ENCODE peak calls at places on chromosomes 12 and 14, in ten cellular contexts. L is stomach, P is H1, S is sigmoid colon, T is transverse colon, J is GM12878, K is ovary, H is suprapubic skin, V is K562, B is HepG2. R is an unnamed sample. For H3K27me3, the result is how much of the 10 kb centered on the place peaks cover.

GRCh38 chr14:38867561-38868150 is 235.4 kb downstream of the SEC23A start:
- DNase-seq in L (peak), P (peak), S (peak), T (peak), J (no peak), K (peak), H (peak), V (peak), B (peak), R (peak)

GRCh38 chr12:10612954-10613333 is 465 bp downstream of the MAGOHB start:
- DNase-seq in L (no peak), P (no peak), S (no peak), T (no peak), J (no peak), K (no peak), H (no peak), V (peak), B (no peak), R (no peak)

GRCh38 chr12:2759733-2760132 is 35.0 kb upstream of the FKBP4 start:
- DNase-seq in L (no peak), P (no peak), S (no peak), T (no peak), J (no peak), K (no peak), H (no peak), V (no peak), B (no peak), R (no peak)

GRCh38 chr12:69401940-69402339 is 42.4 kb downstream of the YEATS4 start:
- DNase-seq in L (no peak), P (no peak), S (no peak), T (no peak), J (no peak), K (no peak), H (no peak), V (no peak), B (no peak), R (no peak)

GRCh38 chr12:1846421-1847405 is 26.3 kb downstream of the LRTM2 start:
- DNase-seq in L (no peak), P (no peak), S (peak), T (peak), J (no peak), K (no peak), H (no peak), V (no peak), B (no peak), R (no peak)

GRCh38 chr12:56574210-56574609 is 52.6 kb downstream of the RBMS2 start:
- DNase-seq in L (no peak), P (no peak), S (no peak), T (no peak), J (no peak), K (no peak), H (no peak), V (no peak), B (no peak), R (no peak)

GRCh38 chr12:9932270-9932669 is at the start of gene CLEC2A:
- DNase-seq in L (no peak), P (no peak), S (no peak), T (no peak), J (no peak), K (no peak), H (no peak), V (no peak), B (no peak), R (no peak)

GRCh38 chr14:68088463-68088862 is 268.9 kb downstream of the RAD51B start:
- DNase-seq in L (no peak), P (no peak), S (peak), T (no peak), J (no peak), K (peak), H (no peak), V (no peak), B (no peak), R (no peak)

GRCh38 chr14:22837059-22837749 is 819 bp downstream of the MMP14 start:
- DNase-seq in L (peak), P (no peak), S (peak), T (peak), J (no peak), K (peak), H (peak), V (no peak), B (peak), R (no peak)

GRCh38 chr14:22555573-22556011 is 33.4 kb downstream of the DAD1 start:
- DNase-seq in L (no peak), P (no peak), S (no peak), T (no peak), J (peak), K (no peak), H (no peak), V (no peak), B (no peak), R (no peak)

GRCh38 chr12:126055521-126055920 is 990.3 kb downstream of the AACS start:
- DNase-seq in L (no peak), P (no peak), S (no peak), T (no peak), J (no peak), K (no peak), H (no peak), V (no peak), B (no peak), R (no peak)

GRCh38 chr14:32254952-32255679 is 52.0 kb upstream of the RNU6-8 start:
- DNase-seq in L (peak), P (no peak), S (peak), T (peak), J (no peak), K (peak), H (no peak), V (peak), B (peak), R (peak)

GRCh38 chr12:94714378-94714777 is 64.0 kb upstream of the TMCC3 start:
- DNase-seq in L (no peak), P (no peak), S (no peak), T (no peak), J (no peak), K (no peak), H (no peak), V (no peak), B (no peak), R (no peak)

GRCh38 chr12:119681953-119682352 is 14.0 kb downstream of the PRKAB1 start:
- DNase-seq in L (no peak), P (no peak), S (no peak), T (no peak), J (peak), K (no peak), H (no peak), V (no peak), B (no peak), R (no peak)

GRCh38 chr12:55659486-55660385 is 23.0 kb downstream of the OR10P1 start:
- DNase-seq in L (no peak), P (no peak), S (peak), T (peak), J (no peak), K (peak), H (no peak), V (peak), B (peak), R (no peak)

GRCh38 chr12:26251600-26251999 is 56.2 kb downstream of the SSPN start:
- DNase-seq in L (no peak), P (no peak), S (no peak), T (no peak), J (no peak), K (peak), H (no peak), V (no peak), B (no peak), R (no peak)

GRCh38 chr14:101599234-101599885 is 38.1 kb downstream of the DIO3 start:
- DNase-seq in L (no peak), P (no peak), S (no peak), T (peak), J (no peak), K (no peak), H (peak), V (no peak), B (no peak), R (no peak)

GRCh38 chr12:120067084-120067869 is 49.3 kb downstream of the RAB35 start:
- DNase-seq in L (no peak), P (no peak), S (no peak), T (no peak), J (no peak), K (no peak), H (no peak), V (no peak), B (no peak), R (no peak)

GRCh38 chr14:69877492-69877891 is 1.7 kb upstream of the SMOC1 start:
- DNase-seq in L (no peak), P (no peak), S (no peak), T (no peak), J (no peak), K (no peak), H (no peak), V (peak), B (no peak), R (no peak)

GRCh38 chr12:112217647-112218046 is 92.3 kb downstream of the TRAFD1 start:
- DNase-seq in L (no peak), P (no peak), S (no peak), T (no peak), J (no peak), K (no peak), H (no peak), V (no peak), B (no peak), R (no peak)

GRCh38 chr14:93655078-93655750 is 133.1 kb downstream of the PRIMA1 start:
- DNase-seq in L (no peak), P (no peak), S (no peak), T (no peak), J (peak), K (peak), H (no peak), V (peak), B (peak), R (peak)

GRCh38 chr12:94812345-94812744 is 162.0 kb upstream of the TMCC3 start:
- DNase-seq in L (no peak), P (no peak), S (no peak), T (no peak), J (peak), K (no peak), H (no peak), V (no peak), B (no peak), R (no peak)

GRCh38 chr12:57810450-57810849 is 8.1 kb downstream of the AVIL start:
- DNase-seq in L (no peak), P (no peak), S (no peak), T (no peak), J (no peak), K (no peak), H (no peak), V (peak), B (no peak), R (no peak)

GRCh38 chr14:52305014-52305413 is 9.1 kb upstream of the PTGER2 start:
- DNase-seq in L (no peak), P (no peak), S (no peak), T (no peak), J (no peak), K (no peak), H (no peak), V (no peak), B (no peak), R (no peak)

GRCh38 chr14:52304248-52304904 is 9.7 kb upstream of the PTGER2 start:
- DNase-seq in L (no peak), P (no peak), S (no peak), T (no peak), J (no peak), K (no peak), H (no peak), V (no peak), B (no peak), R (no peak)

GRCh38 chr14:52312872-52313492 is 1.1 kb upstream of the PTGER2 start:
- DNase-seq in L (no peak), P (no peak), S (no peak), T (no peak), J (no peak), K (no peak), H (no peak), V (no peak), B (no peak), R (no peak)

GRCh38 chr14:52307376-52307775 is 6.7 kb upstream of the PTGER2 start:
- DNase-seq in L (no peak), P (no peak), S (no peak), T (no peak), J (no peak), K (no peak), H (no peak), V (no peak), B (peak), R (no peak)

GRCh38 chr14:52307870-52308269 is 6.2 kb upstream of the PTGER2 start:
- DNase-seq in L (no peak), P (no peak), S (no peak), T (no peak), J (no peak), K (no peak), H (no peak), V (no peak), B (no peak), R (no peak)
- TF ChIP-seq EP300 in L (no peak), P (no peak), S (no peak), T (no peak), J (no peak), K (no peak), H (no peak), V (no peak), B (no peak), R (no peak)

DNA sequence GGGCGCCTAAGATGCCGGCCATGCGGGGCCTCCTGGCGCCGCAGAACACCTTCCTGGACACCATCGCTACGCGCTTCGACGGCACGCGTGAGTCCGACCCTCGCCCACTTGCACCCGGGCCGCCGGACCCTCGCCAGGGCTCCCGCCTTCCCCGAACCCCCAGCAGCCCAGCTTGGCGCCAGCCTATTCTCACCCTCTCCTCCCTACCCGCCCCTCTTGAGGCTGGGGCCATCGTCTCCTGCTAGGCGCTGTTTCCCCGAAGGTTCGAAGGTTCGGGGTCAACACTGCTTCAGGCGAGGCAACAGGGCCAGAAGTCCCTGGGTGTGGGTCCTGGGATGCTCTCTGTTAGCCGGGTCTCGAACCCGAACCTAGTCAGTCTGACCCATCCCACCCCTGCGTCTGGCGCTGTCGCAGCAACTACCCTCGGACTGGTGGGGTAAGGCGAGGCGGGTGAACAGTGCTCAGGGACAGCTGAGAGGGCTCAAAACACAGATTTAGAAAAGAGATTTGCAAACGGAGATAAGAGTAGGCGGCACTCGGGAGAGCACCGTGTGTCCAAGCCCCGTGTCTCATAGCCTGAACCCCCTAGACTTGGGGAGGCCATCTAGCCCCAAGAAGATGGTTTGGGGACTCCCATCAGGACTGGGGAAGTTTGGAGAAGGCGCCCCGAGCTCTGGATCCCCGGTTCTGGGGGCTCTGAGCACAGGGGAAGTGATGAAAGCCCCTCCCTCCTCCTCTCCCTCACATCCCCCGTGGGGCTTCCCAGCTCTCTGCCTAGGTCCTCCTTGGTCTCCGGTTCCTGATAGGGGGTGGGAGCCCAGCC is 787 bp downstream of the KCNH3 start:
- DNase-seq in L (peak), P (no peak), S (peak), T (no peak), J (no peak), K (no peak), H (no peak), V (no peak), B (no peak), R (no peak)
- H3K27me3 ChIP-seq in L (under half), P (half or more), S (under half), T (half or more), J (under half), K (under half), H (under half), V (under half), B (under half), R (half or more)

GRCh38 chr14:20327005-20327869 is 5.8 kb downstream of the CCNB1IP1 start:
- DNase-seq in L (no peak), P (no peak), S (no peak), T (no peak), J (peak), K (no peak), H (no peak), V (peak), B (peak), R (peak)
- TF ChIP-seq EP300 in L (no peak), P (no peak), S (no peak), T (no peak), J (no peak), K (no peak), H (no peak), V (no peak), B (no peak), R (no peak)

DNA sequence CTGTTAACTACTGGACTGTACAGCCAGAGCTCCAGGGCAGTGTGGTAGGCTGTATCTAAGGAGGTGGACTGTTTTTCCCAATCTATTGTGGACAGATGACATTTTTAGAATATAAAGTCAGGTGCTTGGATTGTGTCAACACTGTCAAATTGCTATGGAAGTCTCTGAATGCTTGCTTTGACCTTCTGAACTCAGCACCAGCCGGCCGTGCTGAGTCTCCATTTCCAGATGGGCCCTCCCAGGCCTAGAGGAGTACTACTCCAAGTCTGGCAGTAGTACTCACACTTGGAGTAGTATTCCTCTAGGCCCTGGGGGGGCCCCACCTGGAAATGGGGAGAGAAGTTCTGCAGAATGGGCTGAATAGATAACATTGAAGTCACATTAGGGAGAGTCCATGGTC is 16.2 kb upstream of the KCNK13 start:
- DNase-seq in L (no peak), P (no peak), S (no peak), T (no peak), J (no peak), K (no peak), H (no peak), V (no peak), B (peak), R (no peak)
- H3K27me3 ChIP-seq in L (under half), P (under half), S (under half), T (under half), J (under half), K (under half), H (under half), V (under half), B (under half), R (under half)

DNA sequence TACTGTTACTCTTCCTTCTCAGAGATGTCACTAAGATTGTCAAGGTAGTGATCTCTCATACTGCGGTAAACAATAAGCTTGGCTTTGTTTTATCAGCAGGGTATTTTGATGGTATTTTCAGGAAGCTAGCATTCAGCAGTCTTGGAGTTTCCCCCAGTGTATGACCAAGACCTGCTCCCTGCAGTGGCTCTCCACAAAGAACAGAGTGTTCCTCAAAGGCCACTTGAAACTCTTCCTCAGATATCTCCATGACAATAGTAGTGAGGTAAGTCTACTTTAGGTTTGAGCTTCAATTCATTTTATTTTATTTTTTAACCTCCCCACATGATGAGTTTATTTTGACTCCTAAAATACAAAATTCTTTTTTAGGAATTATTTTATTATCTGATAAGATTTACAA is 74.0 kb upstream of the G2E3 start:
- DNase-seq in L (no peak), P (peak), S (no peak), T (no peak), J (no peak), K (no peak), H (no peak), V (no peak), B (no peak), R (no peak)
- TF ChIP-seq EP300 in L (no peak), P (no peak), S (no peak), T (no peak), J (no peak), K (no peak), H (no peak), V (no peak), B (no peak), R (no peak)

DNA sequence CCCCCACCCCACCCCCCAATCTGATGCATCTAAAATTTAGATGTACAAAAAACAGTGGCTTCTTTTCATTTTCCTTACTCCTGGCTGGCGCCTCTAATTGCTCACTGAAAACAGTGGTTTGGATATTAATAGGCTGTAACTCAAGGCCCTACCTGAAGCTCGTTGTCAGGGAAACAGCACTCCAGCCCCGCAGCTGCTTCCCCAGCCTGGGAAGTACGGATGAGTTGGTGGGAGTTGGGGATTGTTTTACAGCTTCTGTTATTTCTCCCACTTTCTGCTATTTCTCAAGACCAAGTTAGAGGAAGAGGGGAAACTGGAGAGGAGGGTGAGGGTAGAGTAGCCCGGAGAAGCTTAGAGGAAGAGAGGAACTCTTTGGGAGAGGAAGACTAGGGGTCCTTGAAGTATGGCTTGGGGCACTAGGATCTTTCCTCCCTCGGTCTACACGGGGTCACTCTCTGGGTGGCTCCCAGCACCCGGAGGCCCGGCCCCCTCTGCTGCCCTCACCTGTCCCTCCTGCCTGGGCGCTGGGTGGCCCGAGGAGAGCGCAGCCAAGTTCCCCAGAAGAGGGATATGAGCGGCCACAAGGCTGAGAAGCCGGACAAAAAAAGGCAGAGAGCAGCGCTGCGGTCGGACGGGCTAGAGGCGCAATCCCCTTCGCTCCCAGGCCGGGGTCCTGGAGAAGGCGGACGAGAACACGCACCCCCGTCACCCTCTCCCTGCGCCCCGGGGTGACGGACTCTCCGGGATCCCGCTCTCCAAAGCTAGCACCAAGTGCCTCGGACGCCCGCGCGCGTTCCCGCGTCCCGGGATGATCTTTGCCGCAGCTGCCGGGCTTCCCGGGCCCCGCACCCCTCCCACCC is 702 bp downstream of the SPTB start:
- DNase-seq in L (no peak), P (no peak), S (no peak), T (peak), J (no peak), K (no peak), H (no peak), V (peak), B (no peak), R (no peak)
- H3K27me3 ChIP-seq in L (under half), P (under half), S (under half), T (half or more), J (under half), K (under half), H (under half), V (under half), B (under half), R (under half)

DNA sequence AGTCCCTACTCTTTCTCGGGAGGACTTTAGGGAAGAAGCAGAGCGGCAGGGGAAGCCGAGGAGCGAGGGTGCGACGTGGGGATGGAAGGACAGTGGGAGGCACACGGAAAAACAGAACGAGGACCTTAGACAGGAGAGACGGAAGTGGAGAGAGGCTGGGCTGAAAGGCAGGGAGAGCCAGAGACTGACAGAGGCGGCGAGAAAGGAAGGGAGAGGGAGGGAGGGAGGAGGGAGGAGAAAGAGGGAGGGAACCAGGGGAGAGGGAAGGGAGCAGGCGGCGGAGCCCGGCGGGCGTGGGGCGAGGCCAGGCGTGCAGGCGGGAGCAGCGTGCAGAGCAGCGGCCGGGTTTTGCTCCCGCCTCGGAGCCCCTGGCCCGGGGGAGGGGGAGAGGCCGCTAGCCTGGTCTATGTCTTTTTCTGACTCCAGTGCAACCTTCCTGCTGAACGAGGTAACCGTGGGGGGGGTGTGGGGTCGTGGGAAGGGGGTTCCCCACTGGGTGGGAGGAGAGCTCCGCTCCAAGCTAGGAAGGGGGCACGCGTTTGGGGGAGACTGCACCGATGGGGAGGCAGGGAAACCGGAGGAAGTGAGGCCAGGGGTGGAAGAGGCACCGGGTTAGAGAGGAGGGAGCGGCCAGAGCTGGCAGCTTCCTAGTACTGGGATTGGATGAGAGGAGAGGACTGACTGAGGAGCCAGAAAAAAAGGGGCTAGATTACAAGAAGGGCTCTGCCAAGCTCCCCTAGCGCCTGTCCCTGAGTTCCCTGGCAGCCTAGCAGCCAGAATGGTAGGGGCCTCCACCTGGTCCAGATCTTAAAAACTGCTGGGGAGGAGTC is 2.8 kb upstream of the CACNB3 start:
- DNase-seq in L (peak), P (no peak), S (peak), T (peak), J (no peak), K (peak), H (peak), V (peak), B (peak), R (peak)
- TF ChIP-seq EP300 in L (no peak), P (no peak), S (no peak), T (no peak), J (no peak), K (no peak), H (no peak), V (no peak), B (no peak), R (no peak)

R was measured in tibial nerve.